ENCODE peak calls at places on chromosomes 1 and 21, in five cellular contexts. One of them, this sample, is unnamed. For H3K4me1, the result is how much of the 10 kb centered on the place peaks cover.

GRCh38 chr1:3345792-3346191 is 108.7 kb upstream of the ARHGEF16 start:
- DNase-seq in IMR-90: no peak
- DNase-seq in PC-3: no peak
- DNase-seq in hepatocyte: no peak
- DNase-seq in left ventricle myocardium inferior: no peak
- DNase-seq in this sample: no peak

GRCh38 chr1:93993731-93994130 is 84.5 kb upstream of the GCLM start:
- DNase-seq in IMR-90: no peak
- DNase-seq in left ventricle myocardium inferior: no peak
- DNase-seq in PC-3: no peak
- DNase-seq in hepatocyte: no peak
- DNase-seq in this sample: no peak

GRCh38 chr1:162612606-162613400 is 19.5 kb upstream of the DDR2 start:
- DNase-seq in hepatocyte: no peak
- DNase-seq in IMR-90: peak
- DNase-seq in PC-3: no peak
- DNase-seq in left ventricle myocardium inferior: peak
- DNase-seq in this sample: peak

GRCh38 chr1:158169105-158169504 is 11.6 kb upstream of the CD1D start:
- DNase-seq in PC-3: no peak
- DNase-seq in left ventricle myocardium inferior: no peak
- DNase-seq in hepatocyte: no peak
- DNase-seq in IMR-90: no peak
- DNase-seq in this sample: no peak

GRCh38 chr1:3501856-3502665 is 47.6 kb downstream of the ARHGEF16 start:
- DNase-seq in PC-3: peak
- DNase-seq in hepatocyte: peak
- DNase-seq in IMR-90: peak
- DNase-seq in left ventricle myocardium inferior: peak
- DNase-seq in this sample: peak

GRCh38 chr1:29901618-29902017 is 665.3 kb downstream of the PTPRU start:
- DNase-seq in IMR-90: no peak
- DNase-seq in hepatocyte: no peak
- DNase-seq in PC-3: no peak
- DNase-seq in left ventricle myocardium inferior: no peak
- DNase-seq in this sample: no peak

GRCh38 chr1:18326171-18326950 is 154.4 kb upstream of the KLHDC7A start:
- DNase-seq in IMR-90: no peak
- DNase-seq in hepatocyte: peak
- DNase-seq in left ventricle myocardium inferior: no peak
- DNase-seq in PC-3: no peak
- DNase-seq in this sample: no peak

GRCh38 chr21:44948426-44949120 is 8.7 kb downstream of the SLX9 start:
- DNase-seq in hepatocyte: no peak
- DNase-seq in IMR-90: no peak
- DNase-seq in left ventricle myocardium inferior: peak
- DNase-seq in PC-3: no peak
- DNase-seq in this sample: no peak

GRCh38 chr1:8239039-8239305 is 78.9 kb upstream of the SLC45A1 start:
- DNase-seq in PC-3: peak
- DNase-seq in left ventricle myocardium inferior: peak
- DNase-seq in IMR-90: peak
- DNase-seq in hepatocyte: no peak
- DNase-seq in this sample: peak

GRCh38 chr1:234111458-234112142 is 207.1 kb downstream of the SLC35F3 start:
- DNase-seq in PC-3: peak
- DNase-seq in left ventricle myocardium inferior: peak
- DNase-seq in IMR-90: peak
- DNase-seq in hepatocyte: peak
- DNase-seq in this sample: peak

GRCh38 chr1:49052102-49052501 is 275.4 kb upstream of the BEND5 start:
- DNase-seq in PC-3: no peak
- DNase-seq in IMR-90: no peak
- DNase-seq in hepatocyte: no peak
- DNase-seq in left ventricle myocardium inferior: no peak
- DNase-seq in this sample: no peak

GRCh38 chr1:103788377-103788776 is 38.7 kb downstream of the AMY1C start:
- DNase-seq in left ventricle myocardium inferior: no peak
- DNase-seq in IMR-90: no peak
- DNase-seq in PC-3: peak
- DNase-seq in hepatocyte: no peak
- DNase-seq in this sample: no peak

GRCh38 chr1:68111804-68112436 is 61.5 kb upstream of the DIRAS3 start:
- DNase-seq in IMR-90: peak
- DNase-seq in hepatocyte: peak
- DNase-seq in left ventricle myocardium inferior: peak
- DNase-seq in PC-3: peak
- DNase-seq in this sample: no peak

GRCh38 chr1:155961937-155962336 is 16.4 kb downstream of the ARHGEF2 start:
- DNase-seq in left ventricle myocardium inferior: peak
- DNase-seq in hepatocyte: no peak
- DNase-seq in PC-3: peak
- DNase-seq in IMR-90: peak
- DNase-seq in this sample: peak

GRCh38 chr1:47578862-47579419 is 141.1 kb downstream of the FOXD2 start:
- DNase-seq in hepatocyte: peak
- DNase-seq in IMR-90: no peak
- DNase-seq in left ventricle myocardium inferior: no peak
- DNase-seq in PC-3: no peak
- DNase-seq in this sample: no peak

GRCh38 chr1:63701187-63701586 is 72.6 kb upstream of the ROR1 start:
- DNase-seq in PC-3: peak
- DNase-seq in left ventricle myocardium inferior: peak
- DNase-seq in hepatocyte: peak
- DNase-seq in IMR-90: no peak
- DNase-seq in this sample: no peak

DNA sequence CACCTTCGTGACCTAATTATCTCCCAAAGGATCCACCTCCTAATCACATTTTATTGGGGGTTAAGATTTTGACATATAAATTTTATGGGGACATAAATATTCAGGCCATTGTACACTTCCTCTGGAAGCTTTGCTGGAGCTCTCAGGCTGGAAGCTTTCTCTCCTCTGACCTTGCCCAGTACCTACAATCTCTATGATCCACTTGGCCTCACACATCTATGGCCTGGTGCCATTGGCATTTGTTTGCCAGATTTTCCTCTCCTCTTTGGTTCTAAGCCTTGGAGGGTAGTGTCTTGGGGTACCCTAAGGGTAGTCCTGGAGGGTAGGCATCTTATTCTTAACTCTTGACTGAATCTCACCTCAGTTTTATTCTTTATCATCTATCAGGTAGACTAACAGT is 79.0 kb downstream of the HLX start:
- DNase-seq in hepatocyte: no peak
- DNase-seq in left ventricle myocardium inferior: no peak
- DNase-seq in IMR-90: no peak
- DNase-seq in PC-3: no peak
- DNase-seq in this sample: peak
- H3K27ac ChIP-seq in hepatocyte: no peak
- H3K27ac ChIP-seq in left ventricle myocardium inferior: no peak
- H3K27ac ChIP-seq in IMR-90: no peak
- H3K27ac ChIP-seq in PC-3: no peak
- H3K27ac ChIP-seq in this sample: no peak

GRCh38 chr21:41217656-41218380 is 49.9 kb downstream of the BACE2 start:
- DNase-seq in left ventricle myocardium inferior: peak
- DNase-seq in hepatocyte: peak
- DNase-seq in PC-3: no peak
- DNase-seq in IMR-90: peak
- DNase-seq in this sample: no peak

GRCh38 chr21:41216486-41216885 is 48.5 kb downstream of the BACE2 start:
- DNase-seq in left ventricle myocardium inferior: no peak
- DNase-seq in IMR-90: no peak
- DNase-seq in hepatocyte: no peak
- DNase-seq in PC-3: no peak
- DNase-seq in this sample: no peak

GRCh38 chr21:41222247-41223068 is 54.5 kb downstream of the BACE2 start:
- DNase-seq in hepatocyte: no peak
- DNase-seq in left ventricle myocardium inferior: no peak
- DNase-seq in IMR-90: no peak
- DNase-seq in PC-3: no peak
- DNase-seq in this sample: no peak

GRCh38 chr21:41219498-41220207 is 51.7 kb downstream of the BACE2 start:
- DNase-seq in hepatocyte: no peak
- DNase-seq in IMR-90: no peak
- DNase-seq in left ventricle myocardium inferior: no peak
- DNase-seq in PC-3: peak
- DNase-seq in this sample: no peak

GRCh38 chr21:41220208-41220733 is 52.3 kb downstream of the BACE2 start:
- DNase-seq in PC-3: no peak
- DNase-seq in hepatocyte: no peak
- DNase-seq in left ventricle myocardium inferior: no peak
- DNase-seq in IMR-90: no peak
- DNase-seq in this sample: no peak
- H3K4me1 ChIP-seq in PC-3: under half
- H3K4me1 ChIP-seq in hepatocyte: under half
- H3K4me1 ChIP-seq in left ventricle myocardium inferior: under half
- H3K4me1 ChIP-seq in IMR-90: under half
- H3K4me1 ChIP-seq in this sample: under half

GRCh38 chr1:23020731-23021130 is 1.5 kb downstream of the KDM1A start:
- DNase-seq in PC-3: peak
- DNase-seq in IMR-90: no peak
- DNase-seq in hepatocyte: no peak
- DNase-seq in left ventricle myocardium inferior: no peak
- DNase-seq in this sample: no peak

GRCh38 chr1:23019851-23020625 is 770 bp downstream of the KDM1A start:
- DNase-seq in left ventricle myocardium inferior: peak
- DNase-seq in IMR-90: peak
- DNase-seq in PC-3: peak
- DNase-seq in hepatocyte: peak
- DNase-seq in this sample: peak

GRCh38 chr1:23018661-23019093 is 591 bp upstream of the KDM1A start:
- DNase-seq in IMR-90: no peak
- DNase-seq in left ventricle myocardium inferior: no peak
- DNase-seq in PC-3: no peak
- DNase-seq in hepatocyte: peak
- DNase-seq in this sample: no peak

GRCh38 chr1:23021834-23022233 is 2.6 kb downstream of the KDM1A start:
- DNase-seq in IMR-90: no peak
- DNase-seq in PC-3: no peak
- DNase-seq in hepatocyte: no peak
- DNase-seq in left ventricle myocardium inferior: no peak
- DNase-seq in this sample: no peak

GRCh38 chr1:23019094-23019850 is at the start of gene KDM1A:
- DNase-seq in hepatocyte: peak
- DNase-seq in IMR-90: peak
- DNase-seq in PC-3: peak
- DNase-seq in left ventricle myocardium inferior: peak
- DNase-seq in this sample: peak
- TF ChIP-seq CTCF in hepatocyte: peak
- TF ChIP-seq CTCF in IMR-90: peak
- TF ChIP-seq CTCF in PC-3: no peak
- TF ChIP-seq CTCF in left ventricle myocardium inferior: no peak
- TF ChIP-seq CTCF in this sample: no peak

GRCh38 chr1:36755313-36756230 is 272.9 kb upstream of the CSF3R start:
- DNase-seq in IMR-90: no peak
- DNase-seq in hepatocyte: no peak
- DNase-seq in PC-3: no peak
- DNase-seq in left ventricle myocardium inferior: no peak
- DNase-seq in this sample: no peak

GRCh38 chr1:36761073-36761472 is 273.2 kb downstream of the GRIK3 start:
- DNase-seq in hepatocyte: no peak
- DNase-seq in PC-3: peak
- DNase-seq in left ventricle myocardium inferior: no peak
- DNase-seq in IMR-90: no peak
- DNase-seq in this sample: peak

GRCh38 chr1:36762174-36762573 is 272.1 kb downstream of the GRIK3 start:
- DNase-seq in hepatocyte: no peak
- DNase-seq in PC-3: no peak
- DNase-seq in IMR-90: no peak
- DNase-seq in left ventricle myocardium inferior: no peak
- DNase-seq in this sample: peak

GRCh38 chr1:36760081-36760480 is 274.2 kb downstream of the GRIK3 start:
- DNase-seq in hepatocyte: no peak
- DNase-seq in PC-3: no peak
- DNase-seq in left ventricle myocardium inferior: no peak
- DNase-seq in IMR-90: no peak
- DNase-seq in this sample: peak

DNA sequence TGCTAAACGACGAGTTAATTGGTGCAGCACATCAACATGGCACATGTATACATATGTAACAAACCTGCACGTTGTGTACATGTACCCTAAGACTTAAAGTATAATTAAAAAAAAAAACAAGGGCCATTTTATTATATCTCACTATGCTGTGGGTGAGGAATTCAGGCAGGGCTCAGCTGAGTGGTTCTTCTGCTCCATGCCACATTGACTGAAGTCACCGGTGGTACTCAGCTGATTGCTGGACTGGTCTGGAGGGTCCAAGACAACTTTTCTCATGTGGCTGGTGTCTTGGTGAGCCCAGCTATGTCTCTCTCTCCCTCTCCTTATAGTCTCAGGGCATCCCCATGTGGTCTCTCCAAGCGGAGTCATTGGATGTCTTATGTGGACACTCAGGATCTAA is 275.0 kb downstream of the GRIK3 start:
- DNase-seq in hepatocyte: no peak
- DNase-seq in left ventricle myocardium inferior: no peak
- DNase-seq in PC-3: no peak
- DNase-seq in IMR-90: no peak
- DNase-seq in this sample: peak
- H3K27ac ChIP-seq in hepatocyte: no peak
- H3K27ac ChIP-seq in left ventricle myocardium inferior: no peak
- H3K27ac ChIP-seq in PC-3: no peak
- H3K27ac ChIP-seq in IMR-90: no peak
- H3K27ac ChIP-seq in this sample: no peak

GRCh38 chr1:207306603-207307002 is 14.9 kb upstream of the CD55 start:
- DNase-seq in hepatocyte: no peak
- DNase-seq in PC-3: no peak
- DNase-seq in IMR-90: no peak
- DNase-seq in left ventricle myocardium inferior: no peak
- DNase-seq in this sample: no peak
- H3K4me1 ChIP-seq in hepatocyte: under half
- H3K4me1 ChIP-seq in PC-3: under half
- H3K4me1 ChIP-seq in IMR-90: under half
- H3K4me1 ChIP-seq in left ventricle myocardium inferior: under half
- H3K4me1 ChIP-seq in this sample: under half

DNA sequence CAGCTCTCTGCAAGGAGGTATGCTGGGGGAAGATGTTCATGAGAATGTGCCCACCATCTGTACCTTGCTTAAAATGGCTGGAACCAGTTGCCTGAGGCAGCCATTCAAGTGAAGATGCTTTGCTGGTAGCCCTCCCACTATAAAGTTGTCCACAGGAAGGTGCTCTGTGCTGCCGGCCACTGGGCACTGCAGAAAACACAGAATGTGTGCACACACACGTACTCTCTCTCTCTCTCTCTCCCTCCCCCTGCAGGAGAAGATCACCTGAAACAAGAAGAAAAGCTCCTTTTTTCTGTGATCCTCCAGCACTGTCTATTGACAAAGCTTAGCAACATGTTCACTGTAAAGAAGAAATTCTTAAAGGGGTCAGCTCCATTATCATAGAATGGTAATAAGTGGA is 134.8 kb downstream of the PIGK start:
- DNase-seq in PC-3: no peak
- DNase-seq in IMR-90: no peak
- DNase-seq in left ventricle myocardium inferior: no peak
- DNase-seq in hepatocyte: no peak
- DNase-seq in this sample: no peak
- TF ChIP-seq CTCF in PC-3: peak
- TF ChIP-seq CTCF in IMR-90: no peak
- TF ChIP-seq CTCF in left ventricle myocardium inferior: no peak
- TF ChIP-seq CTCF in hepatocyte: no peak
- TF ChIP-seq CTCF in this sample: no peak

This sample was measured in right lobe of liver.